ENCODE peak calls at places on chromosome 21, in seven cellular contexts. T is M059J, J is EH, L is AG09319, X is HS-5, D is WERI-Rb-1, E is pancreas. R is an unnamed sample.

GRCh38 chr21:42142141-42142540 is 71.0 kb downstream of the UMODL1 start:
- DNase-seq in E (no peak), X (no peak), T (no peak), J (no peak), L (no peak), D (no peak), R (no peak)

GRCh38 chr21:42666023-42666747 is 12.8 kb downstream of the PDE9A start:
- DNase-seq in T (peak; percentile 15), X (no peak), E (no peak), D (no peak), L (no peak), J (no peak), R (no peak)

GRCh38 chr21:39326607-39327307 is 13.3 kb upstream of the BRWD1 start:
- DNase-seq in D (no peak), E (no peak), X (no peak), L (no peak), T (no peak), J (no peak), R (no peak)

GRCh38 chr21:46037338-46038325 is 56.1 kb downstream of the COL6A1 start:
- DNase-seq in J (no peak), L (no peak), T (no peak), E (no peak), X (no peak), D (no peak), R (no peak)

GRCh38 chr21:42695324-42696025 is 42.1 kb downstream of the PDE9A start:
- DNase-seq in J (peak; percentile 7), L (no peak), T (peak; percentile 50), E (no peak), D (no peak), X (peak; percentile 6), R (peak; percentile 55)

GRCh38 chr21:36504067-36505058 is 24.4 kb upstream of the CLDN14 start:
- DNase-seq in X (peak; percentile 22), L (peak; percentile 35), D (peak; percentile 32), T (peak; percentile 41), J (peak; percentile 54), E (peak; percentile 37), R (peak; percentile 68)

GRCh38 chr21:45545236-45545570 is 3.0 kb upstream of the SLC19A1 start:
- DNase-seq in L (no peak), D (peak; percentile 4), X (no peak), J (no peak), E (no peak), T (no peak), R (no peak)

GRCh38 chr21:43954896-43955295 is 57.2 kb upstream of the TRAPPC10 start:
- DNase-seq in L (no peak), E (no peak), T (no peak), J (no peak), X (no peak), D (no peak), R (no peak)

GRCh38 chr21:25925936-25926335 is 191.2 kb downstream of the GABPA start:
- DNase-seq in L (no peak), X (no peak), D (no peak), T (peak; percentile 65), J (peak; percentile 34), E (peak; percentile 37), R (peak; percentile 23)